ENCODE peak calls at places on chromosomes 13 and 19, in nine cellular contexts. T is A549, D is iPS DF 6.9, C is dorsolateral prefrontal cortex, M is retinal pigment epithelial cell, N is foreskin fibroblast, G is esophagus squamous epithelium, V is mucosa of descending colon, R is IMR-90. P is an unnamed sample.

GRCh38 chr19:6260912-6261636 is 18.7 kb downstream of the MLLT1 start:
- DNase-seq in T (peak; percentile 16), D (peak; percentile 43), C (no peak), M (no peak), N (peak; percentile 55), G (no peak), V (peak; percentile 49), R (peak; percentile 22), P (no peak)

GRCh38 chr19:1904385-1905070 is 671 bp upstream of the ADAT3 start:
- DNase-seq in T (no peak), D (peak; percentile 48), C (no peak), M (peak; percentile 29), N (peak; percentile 51), G (no peak), V (no peak), R (no peak), P (no peak)

GRCh38 chr13:33236021-33236420 is 49.5 kb downstream of the STARD13 start:
- DNase-seq in T (no peak), D (no peak), C (no peak), M (no peak), N (peak; percentile 81), G (no peak), V (no peak), R (peak; percentile 80), P (peak; percentile 82)

GRCh38 chr13:76723551-76724232 is 162.5 kb downstream of the KCTD12 start:
- DNase-seq in T (no peak), D (peak; percentile 7), C (no peak), M (peak; percentile 42), N (peak; percentile 92), G (no peak), V (no peak), R (peak; percentile 89), P (peak; percentile 96)

GRCh38 chr13:96621634-96622033 is 372.6 kb downstream of the OXGR1 start:
- DNase-seq in T (no peak), D (no peak), C (no peak), M (no peak), N (no peak), G (no peak), V (no peak), R (no peak), P (no peak)

GRCh38 chr13:51763486-51763885 is 40.5 kb downstream of the DHRS12 start:
- DNase-seq in T (no peak), D (no peak), C (no peak), M (no peak), N (no peak), G (no peak), V (no peak), R (no peak), P (no peak)

GRCh38 chr13:80048802-80049201 is 292.1 kb downstream of the SPRY2 start:
- DNase-seq in T (peak; percentile 39), D (no peak), C (peak; percentile 92), M (peak; percentile 97), N (peak; percentile 99), G (peak; percentile 4), V (peak; percentile 46), R (peak; percentile 98), P (peak; percentile 95)

GRCh38 chr13:51453308-51453958 is 597 bp upstream of the INTS6 start:
- DNase-seq in T (no peak), D (no peak), C (peak; percentile 30), M (no peak), N (peak; percentile 90), G (peak; percentile 79), V (peak; percentile 93), R (no peak), P (no peak)

GRCh38 chr19:54691582-54692293 is 29.0 kb downstream of the LILRB4 start:
- DNase-seq in T (no peak), D (no peak), C (no peak), M (no peak), N (no peak), G (no peak), V (no peak), R (no peak), P (no peak)

GRCh38 chr13:56718791-56719190 is 421.9 kb upstream of the PRR20A start:
- DNase-seq in T (no peak), D (no peak), C (no peak), M (no peak), N (no peak), G (no peak), V (no peak), R (no peak), P (no peak)

GRCh38 chr13:46622918-46623256 is 69.9 kb downstream of the LRCH1 start:
- DNase-seq in T (no peak), D (no peak), C (peak; percentile 70), M (peak; percentile 43), N (peak; percentile 95), G (no peak), V (no peak), R (peak; percentile 84), P (peak; percentile 91)

GRCh38 chr13:31835932-31836331 is 96.6 kb downstream of the RXFP2 start:
- DNase-seq in T (no peak), D (no peak), C (no peak), M (no peak), N (peak; percentile 86), G (no peak), V (no peak), R (peak; percentile 59), P (peak; percentile 48)

GRCh38 chr13:24679686-24680085 is 522 bp upstream of the ATP12A start:
- DNase-seq in T (no peak), D (no peak), C (no peak), M (no peak), N (no peak), G (no peak), V (no peak), R (no peak), P (no peak)

GRCh38 chr19:5253403-5254110 is 87.1 kb downstream of the PTPRS start:
- DNase-seq in T (no peak), D (no peak), C (no peak), M (no peak), N (peak; percentile 49), G (no peak), V (no peak), R (peak; percentile 44), P (peak; percentile 18)

GRCh38 chr13:30746816-30747215 is 11.5 kb downstream of the ALOX5AP start:
- DNase-seq in T (no peak), D (no peak), C (no peak), M (no peak), N (no peak), G (no peak), V (no peak), R (no peak), P (no peak)

GRCh38 chr19:29121684-29122083 is 91.3 kb downstream of the UQCRFS1 start:
- DNase-seq in T (peak; percentile 31), D (peak; percentile 5), C (no peak), M (no peak), N (peak; percentile 23), G (no peak), V (no peak), R (no peak), P (peak; percentile 27)

GRCh38 chr19:47446534-47447469 is 24.9 kb downstream of the SLC8A2 start:
- DNase-seq in T (peak; percentile 94), D (no peak), C (peak; percentile 35), M (no peak), N (peak; percentile 35), G (no peak), V (peak; percentile 63), R (no peak), P (no peak)

GRCh38 chr13:40682449-40683240 is 16.2 kb upstream of the FOXO1 start:
- DNase-seq in T (peak; percentile 7), D (no peak), C (no peak), M (no peak), N (peak; percentile 39), G (no peak), V (no peak), R (peak; percentile 35), P (peak; percentile 29)

GRCh38 chr19:51702103-51702753 is 9.1 kb downstream of the SPACA6 start:
- DNase-seq in T (peak; percentile 71), D (peak; percentile 47), C (peak; percentile 57), M (peak; percentile 35), N (peak; percentile 60), G (no peak), V (peak; percentile 78), R (peak; percentile 24), P (peak; percentile 74)
- H3K4me3 ChIP-seq in T (no peak overlapping the region), D (peak overlapping the region; percentile 63), C (no peak overlapping the region), M (no peak overlapping the region), N (no peak overlapping the region), G (peak overlapping the region; percentile 68), V (no peak overlapping the region), R (no peak overlapping the region), P (no peak overlapping the region)

GRCh38 chr13:100394005-100394695 is 194.4 kb downstream of the GGACT start:
- DNase-seq in T (peak; percentile 9), D (no peak), C (no peak), M (no peak), N (peak; percentile 95), G (no peak), V (no peak), R (peak; percentile 92), P (peak; percentile 91)
- H3K4me3 ChIP-seq in T (no peak overlapping the region), D (no peak overlapping the region), C (no peak overlapping the region), M (no peak overlapping the region), N (peak overlapping the region; percentile 31), G (no peak overlapping the region), V (no peak overlapping the region), R (peak overlapping the region; percentile 48), P (peak overlapping the region; percentile 45)

GRCh38 chr13:109762791-109763190 is 23.6 kb downstream of the IRS2 start:
- DNase-seq in T (no peak), D (no peak), C (no peak), M (no peak), N (no peak), G (no peak), V (no peak), R (no peak), P (no peak)
- H3K4me3 ChIP-seq in T (no peak overlapping the region), D (no peak overlapping the region), C (no peak overlapping the region), M (no peak overlapping the region), N (no peak overlapping the region), G (no peak overlapping the region), V (no peak overlapping the region), R (no peak overlapping the region), P (no peak overlapping the region)

GRCh38 chr19:18477974-18478373 is 40.0 kb upstream of the ISYNA1 start:
- DNase-seq in T (no peak), D (no peak), C (no peak), M (no peak), N (no peak), G (no peak), V (no peak), R (no peak), P (no peak)
- H3K4me3 ChIP-seq in T (no peak overlapping the region), D (no peak overlapping the region), C (no peak overlapping the region), M (no peak overlapping the region), N (no peak overlapping the region), G (no peak overlapping the region), V (no peak overlapping the region), R (no peak overlapping the region), P (no peak overlapping the region)

GRCh38 chr13:94713556-94714182 is 1.3 kb upstream of the SOX21 start:
- DNase-seq in T (no peak), D (no peak), C (no peak), M (no peak), N (no peak), G (no peak), V (no peak), R (no peak), P (no peak)
- H3K4me3 ChIP-seq in T (peak overlapping the region; percentile 55), D (peak overlapping the region; percentile 46), C (peak overlapping the region; percentile 25), M (no peak overlapping the region), N (no peak overlapping the region), G (peak overlapping the region; percentile 66), V (no peak overlapping the region), R (no peak overlapping the region), P (no peak overlapping the region)

GRCh38 chr19:15304140-15304705 is 28.1 kb downstream of the BRD4 start:
- DNase-seq in T (peak; percentile 56), D (no peak), C (no peak), M (no peak), N (peak; percentile 63), G (no peak), V (no peak), R (no peak), P (peak; percentile 47)
- H3K4me3 ChIP-seq in T (no peak overlapping the region), D (no peak overlapping the region), C (no peak overlapping the region), M (no peak overlapping the region), N (no peak overlapping the region), G (no peak overlapping the region), V (no peak overlapping the region), R (no peak overlapping the region), P (no peak overlapping the region)

P was measured in AG10803.